ENCODE peak calls at places on chromosomes 4 and X, in four cellular contexts. One of them, this sample, is unnamed.

GRCh38 chr4:86400216-86400615 is 40.4 kb upstream of the MAPK10 start:
- DNase-seq in kidney epithelial cell: no peak
- DNase-seq in psoas muscle: no peak
- DNase-seq in endodermal cell: no peak
- DNase-seq in this sample: no peak

GRCh38 chrX:111445485-111445884 is 33.5 kb upstream of the DCX start:
- DNase-seq in kidney epithelial cell: peak; percentile 5
- DNase-seq in psoas muscle: no peak
- DNase-seq in endodermal cell: no peak
- DNase-seq in this sample: no peak

GRCh38 chr4:162497564-162498167 is 333.9 kb upstream of the FSTL5 start:
- DNase-seq in kidney epithelial cell: no peak
- DNase-seq in psoas muscle: no peak
- DNase-seq in endodermal cell: no peak
- DNase-seq in this sample: no peak

GRCh38 chr4:5808081-5808741 is 84.7 kb downstream of the CRMP1 start:
- DNase-seq in kidney epithelial cell: no peak
- DNase-seq in psoas muscle: no peak
- DNase-seq in endodermal cell: no peak
- DNase-seq in this sample: no peak

GRCh38 chr4:158666892-158667291 is 4.8 kb downstream of the C4orf46 start:
- DNase-seq in kidney epithelial cell: no peak
- DNase-seq in psoas muscle: no peak
- DNase-seq in endodermal cell: no peak
- DNase-seq in this sample: no peak

GRCh38 chrX:151789179-151789800 is 54.7 kb downstream of the CNGA2 start:
- DNase-seq in kidney epithelial cell: peak; percentile 37
- DNase-seq in psoas muscle: peak; percentile 77
- DNase-seq in endodermal cell: no peak
- DNase-seq in this sample: no peak

GRCh38 chr4:683982-684571 is 4.9 kb downstream of the SLC49A3 start:
- DNase-seq in kidney epithelial cell: no peak
- DNase-seq in psoas muscle: peak; percentile 84
- DNase-seq in endodermal cell: peak; percentile 93
- DNase-seq in this sample: no peak

GRCh38 chrX:13043138-13043537 is 1.3 kb downstream of the FAM9C start:
- DNase-seq in kidney epithelial cell: no peak
- DNase-seq in psoas muscle: no peak
- DNase-seq in endodermal cell: no peak
- DNase-seq in this sample: no peak

GRCh38 chrX:34884693-34885277 is 57.8 kb upstream of the FAM47B start:
- DNase-seq in kidney epithelial cell: peak; percentile 59
- DNase-seq in psoas muscle: no peak
- DNase-seq in endodermal cell: no peak
- DNase-seq in this sample: no peak

GRCh38 chr4:128379860-128380259 is 92.2 kb upstream of the PGRMC2 start:
- DNase-seq in kidney epithelial cell: no peak
- DNase-seq in psoas muscle: peak; percentile 57
- DNase-seq in endodermal cell: peak; percentile 79
- DNase-seq in this sample: no peak